ENCODE peak calls at places on chromosomes 6 and 20, in five cellular contexts. B, L, V, U and H are unnamed samples. For H3K4me1, the result is how much of the 10 kb centered on the place peaks cover.

GRCh38 chr20:43731469-43731868 is 4.7 kb upstream of the GTSF1L start:
- DNase-seq in L (no peak), V (peak), B (no peak), U (no peak), H (no peak)

GRCh38 chr20:54624701-54625472 is 149.5 kb downstream of the DOK5 start:
- DNase-seq in U (peak), V (peak), L (no peak), B (no peak), H (no peak)

GRCh38 chr6:88631830-88632229 is 331.6 kb downstream of the RNGTT start:
- DNase-seq in B (no peak), V (no peak), U (no peak), L (no peak), H (no peak)

GRCh38 chr6:38432479-38432878 is 207.2 kb downstream of the BTBD9 start:
- DNase-seq in V (peak), B (no peak), L (no peak), U (no peak), H (no peak)

GRCh38 chr6:13247627-13248026 is 80.7 kb downstream of the TBC1D7 start:
- DNase-seq in L (no peak), U (no peak), V (no peak), B (no peak), H (no peak)

GRCh38 chr6:33197431-33198048 is 2.9 kb downstream of the RXRB start:
- DNase-seq in B (peak), U (no peak), V (peak), L (no peak), H (peak)

GRCh38 chr6:134956676-134957075 is 6.8 kb upstream of the ALDH8A1 start:
- DNase-seq in U (no peak), V (no peak), B (no peak), L (no peak), H (no peak)

GRCh38 chr6:150698421-150698820 is 98.7 kb downstream of the PLEKHG1 start:
- DNase-seq in L (no peak), V (no peak), U (no peak), B (no peak), H (no peak)

GRCh38 chr6:99838607-99839006 is 155.4 kb downstream of the MCHR2 start:
- DNase-seq in U (no peak), B (no peak), L (no peak), V (no peak), H (no peak)

GRCh38 chr20:58741384-58741783 is 48.8 kb downstream of the NPEPL1 start:
- DNase-seq in V (no peak), U (no peak), B (no peak), L (no peak), H (no peak)

GRCh38 chr6:44524491-44525227 is 137.2 kb downstream of the CDC5L start:
- DNase-seq in B (no peak), U (no peak), V (no peak), L (no peak), H (no peak)

GRCh38 chr6:2630362-2630761 is 120.4 kb downstream of the MYLK4 start:
- DNase-seq in L (no peak), U (no peak), V (peak), B (no peak), H (no peak)

GRCh38 chr6:143337201-143337949 is 113.1 kb downstream of the ADAT2 start:
- DNase-seq in B (peak), L (peak), U (peak), V (no peak), H (peak)

GRCh38 chr6:169386431-169387057 is 132.9 kb upstream of the THBS2 start:
- DNase-seq in V (no peak), U (no peak), B (no peak), L (no peak), H (no peak)

GRCh38 chr6:148831064-148831463 is 84.2 kb downstream of the UST start:
- DNase-seq in V (no peak), B (no peak), U (no peak), L (peak), H (peak)

GRCh38 chr6:4740032-4740431 is 36.2 kb upstream of the CDYL start:
- DNase-seq in B (no peak), L (no peak), U (no peak), V (no peak), H (no peak)

GRCh38 chr6:122476131-122476530 is 4.5 kb upstream of the SERINC1 start:
- DNase-seq in L (no peak), U (no peak), B (no peak), V (peak), H (peak)

GRCh38 chr6:75204222-75204958 is 1.5 kb downstream of the COL12A1 start:
- DNase-seq in U (peak), V (peak), B (peak), L (no peak), H (no peak)

GRCh38 chr6:151682251-151682650 is 125.2 kb upstream of the ESR1 start:
- DNase-seq in L (no peak), U (no peak), B (no peak), V (no peak), H (no peak)

GRCh38 chr20:4243071-4243470 is 227.7 kb upstream of the RNF24 start:
- DNase-seq in U (no peak), V (peak), L (no peak), B (no peak), H (no peak)

GRCh38 chr6:35500782-35501181 is 3.9 kb upstream of the TEAD3 start:
- DNase-seq in B (no peak), L (no peak), V (peak), U (no peak), H (no peak)

GRCh38 chr20:62642666-62643520 is 590 bp downstream of the SLCO4A1 start:
- DNase-seq in L (no peak), B (peak), V (peak), U (no peak), H (peak)

GRCh38 chr20:30921286-30922071 is 336.0 kb upstream of the DEFB115 start:
- DNase-seq in B (no peak), L (no peak), V (no peak), U (no peak), H (no peak)

GRCh38 chr20:45339799-45340198 is 8.4 kb downstream of the SDC4 start:
- DNase-seq in U (no peak), V (no peak), L (no peak), B (no peak), H (no peak)

GRCh38 chr20:45339084-45339483 is 9.1 kb downstream of the SDC4 start:
- DNase-seq in L (no peak), U (no peak), B (peak), V (no peak), H (no peak)

GRCh38 chr20:45336530-45337366 is 11.5 kb downstream of the SDC4 start:
- DNase-seq in B (peak), U (no peak), V (peak), L (no peak), H (no peak)

GRCh38 chr20:45337367-45338120 is 10.7 kb downstream of the SDC4 start:
- DNase-seq in V (peak), L (no peak), U (peak), B (peak), H (no peak)

GRCh38 chr20:45338121-45339030 is 9.8 kb downstream of the SDC4 start:
- DNase-seq in U (no peak), B (no peak), L (no peak), V (peak), H (no peak)
- H3K4me3 ChIP-seq in U (no peak), B (no peak), L (no peak), V (no peak), H (no peak)

GRCh38 chr20:2114560-2114959 is 12.9 kb downstream of the STK35 start:
- DNase-seq in L (no peak), V (no peak), B (no peak), U (no peak), H (no peak)

GRCh38 chr20:2114990-2115681 is 13.5 kb downstream of the STK35 start:
- DNase-seq in U (peak), L (no peak), B (no peak), V (peak), H (no peak)

GRCh38 chr20:2109425-2110210 is 8.0 kb downstream of the STK35 start:
- DNase-seq in V (peak), L (no peak), U (peak), B (peak), H (no peak)

GRCh38 chr20:2114106-2114505 is 12.5 kb downstream of the STK35 start:
- DNase-seq in U (no peak), L (no peak), V (no peak), B (no peak), H (no peak)

DNA sequence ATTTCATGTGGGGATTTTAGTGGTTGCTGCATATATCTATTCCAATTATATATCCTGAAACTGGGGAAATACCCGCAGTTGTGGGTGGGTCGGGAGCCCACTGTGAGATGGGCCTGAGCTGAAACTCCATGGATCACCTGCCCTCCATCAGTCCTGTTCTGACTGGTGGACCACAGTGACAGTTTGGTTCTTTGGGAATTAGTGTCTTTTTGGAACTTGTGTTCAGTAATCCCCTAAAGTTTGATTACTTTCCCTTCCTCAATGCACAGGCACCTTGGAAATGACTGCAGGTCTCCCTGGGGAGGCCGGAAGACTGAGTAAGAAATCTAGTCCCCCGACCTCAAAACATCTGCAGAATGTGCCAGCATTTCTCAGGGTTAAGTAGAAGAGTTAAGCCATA is 11.3 kb downstream of the STK35 start:
- DNase-seq in L (no peak), V (no peak), B (no peak), U (no peak), H (no peak)
- H3K4me1 ChIP-seq in L (under half), V (under half), B (half or more), U (half or more), H (half or more)

GRCh38 chr6:109740787-109741186 is 49.7 kb downstream of the FIG4 start:
- DNase-seq in B (peak), V (no peak), U (no peak), L (no peak), H (no peak)

GRCh38 chr6:109738667-109739066 is 47.6 kb downstream of the FIG4 start:
- DNase-seq in B (no peak), U (no peak), V (no peak), L (no peak), H (no peak)

GRCh38 chr6:109739671-109740070 is 48.6 kb downstream of the FIG4 start:
- DNase-seq in L (no peak), U (no peak), B (no peak), V (no peak), H (no peak)

GRCh38 chr6:109738200-109738599 is 47.1 kb downstream of the FIG4 start:
- DNase-seq in B (no peak), U (no peak), L (no peak), V (no peak), H (no peak)

GRCh38 chr6:109736273-109737031 is 45.4 kb downstream of the FIG4 start:
- DNase-seq in U (no peak), L (no peak), B (no peak), V (peak), H (no peak)
- H3K27ac ChIP-seq in U (no peak), L (no peak), B (no peak), V (no peak), H (no peak)

GRCh38 chr20:9981834-9982233 is 53.0 kb upstream of the ANKEF1 start:
- DNase-seq in B (no peak), V (peak), L (no peak), U (no peak), H (no peak)

GRCh38 chr20:9985281-9985680 is 49.5 kb upstream of the ANKEF1 start:
- DNase-seq in V (no peak), U (no peak), B (no peak), L (no peak), H (no peak)

GRCh38 chr20:9989066-9989724 is 45.6 kb upstream of the ANKEF1 start:
- DNase-seq in V (peak), U (no peak), L (no peak), B (no peak), H (no peak)

GRCh38 chr20:9985773-9986172 is 49.0 kb upstream of the ANKEF1 start:
- DNase-seq in B (no peak), L (no peak), U (no peak), V (no peak), H (no peak)
- H3K4me3 ChIP-seq in B (no peak), L (no peak), U (no peak), V (no peak), H (no peak)

GRCh38 chr6:168279403-168279935 is 40.1 kb downstream of the DACT2 start:
- DNase-seq in V (no peak), U (no peak), L (no peak), B (no peak), H (no peak)
- H3K4me1 ChIP-seq in V (under half), U (under half), L (under half), B (under half), H (under half)

GRCh38 chr6:104638841-104639290 is 220.9 kb downstream of the HACE1 start:
- DNase-seq in L (no peak), B (no peak), V (no peak), U (no peak), H (no peak)
- H3K27ac ChIP-seq in L (no peak), B (no peak), V (no peak), U (peak), H (no peak)

GRCh38 chr6:120010075-120010474 is 660.5 kb upstream of the MAN1A1 start:
- DNase-seq in B (no peak), U (no peak), L (no peak), V (no peak), H (no peak)

DNA sequence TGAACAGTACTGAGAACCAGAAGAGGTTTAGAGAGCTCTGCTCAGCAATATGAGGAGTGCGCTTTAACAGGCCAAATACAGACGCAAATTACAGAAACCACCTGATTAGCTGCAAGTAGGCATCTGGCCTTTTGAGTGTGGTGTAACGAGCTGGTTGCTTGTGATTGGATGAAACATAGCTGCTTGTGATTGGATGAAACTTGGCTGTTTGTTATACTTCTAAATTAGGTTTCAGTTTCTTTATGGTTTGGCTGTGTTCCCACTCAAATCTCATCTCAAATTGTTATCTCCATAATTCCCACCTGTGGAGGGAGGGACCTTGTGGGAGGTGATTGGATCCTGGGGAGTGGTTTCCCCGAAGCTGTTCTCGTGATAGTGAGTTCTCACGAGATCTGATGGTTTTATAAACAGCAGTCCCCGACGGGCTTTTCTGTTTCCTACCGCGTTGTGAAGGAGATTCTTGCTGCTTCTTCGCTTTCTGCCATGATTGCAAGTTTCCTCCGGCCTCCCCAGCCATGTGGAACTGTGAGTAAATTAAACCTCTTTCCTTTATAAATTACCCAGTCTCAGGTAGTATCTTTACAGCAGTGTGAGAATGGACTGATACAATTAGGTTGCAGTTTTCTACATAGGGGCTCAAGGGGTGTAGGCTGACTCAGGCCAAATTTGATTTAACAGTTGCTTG is 655.9 kb upstream of the MAN1A1 start:
- DNase-seq in B (no peak), U (no peak), V (no peak), L (no peak), H (no peak)
- H3K4me3 ChIP-seq in B (no peak), U (no peak), V (no peak), L (no peak), H (no peak)

GRCh38 chr6:125798734-125799510 is 8.2 kb downstream of the NCOA7 start:
- DNase-seq in B (no peak), L (no peak), U (no peak), V (peak), H (no peak)

GRCh38 chr6:125794342-125795137 is 3.8 kb downstream of the NCOA7 start:
- DNase-seq in L (no peak), U (no peak), B (no peak), V (no peak), H (no peak)

GRCh38 chr6:125795301-125795700 is 4.5 kb downstream of the NCOA7 start:
- DNase-seq in U (no peak), B (no peak), V (no peak), L (no peak), H (no peak)

GRCh38 chr6:125797120-125797933 is 6.6 kb downstream of the NCOA7 start:
- DNase-seq in L (no peak), B (no peak), V (no peak), U (no peak), H (no peak)

GRCh38 chr6:125797934-125798444 is 7.2 kb downstream of the NCOA7 start:
- DNase-seq in V (no peak), U (no peak), B (no peak), L (no peak), H (no peak)
- H3K4me1 ChIP-seq in V (under half), U (under half), B (half or more), L (under half), H (under half)

DNA sequence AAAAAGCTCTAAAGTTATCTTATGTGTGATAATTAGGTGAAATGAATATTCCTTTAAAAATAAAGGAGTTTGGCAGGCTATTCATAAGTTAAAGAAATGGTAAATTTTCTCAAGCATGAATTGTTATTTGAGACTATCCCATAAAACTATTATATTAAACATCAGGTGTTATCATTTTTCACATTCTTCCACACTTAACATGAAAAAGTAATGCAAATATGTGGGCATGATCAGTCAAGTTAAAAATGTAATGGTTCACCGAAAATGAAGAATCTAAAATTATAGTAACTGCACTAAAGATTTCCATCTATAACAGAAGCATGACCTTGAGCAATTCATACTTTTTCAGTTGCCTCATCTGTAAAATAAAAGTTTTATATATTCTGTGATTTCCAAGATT is 110.8 kb downstream of the KHDRBS2 start:
- DNase-seq in V (no peak), L (no peak), U (no peak), B (no peak), H (no peak)
- H3K27ac ChIP-seq in V (no peak), L (no peak), U (no peak), B (no peak), H (no peak)

GRCh38 chr20:871948-872347 is 38.4 kb downstream of the FAM110A start:
- DNase-seq in L (no peak), B (no peak), U (no peak), V (no peak), H (no peak)

GRCh38 chr20:872855-873520 is 39.5 kb downstream of the FAM110A start:
- DNase-seq in U (no peak), B (no peak), L (no peak), V (no peak), H (no peak)

GRCh38 chr20:869606-870005 is 36.1 kb downstream of the FAM110A start:
- DNase-seq in V (no peak), U (no peak), B (no peak), L (no peak), H (no peak)

GRCh38 chr20:870758-871157 is 37.2 kb downstream of the FAM110A start:
- DNase-seq in B (no peak), V (no peak), U (no peak), L (no peak), H (no peak)

GRCh38 chr20:871436-871835 is 37.9 kb downstream of the FAM110A start:
- DNase-seq in V (no peak), L (no peak), U (no peak), B (no peak), H (no peak)
- H3K4me3 ChIP-seq in V (no peak), L (no peak), U (no peak), B (no peak), H (no peak)